ENCODE peak calls at places on chromosomes 13 and 19, in five cellular contexts. T, R, H, P and E are unnamed samples.

GRCh38 chr19:8113017-8113416 is 36.4 kb downstream of the FBN3 start:
- DNase-seq in T (no peak), R (no peak), H (no peak), P (no peak), E (no peak)

GRCh38 chr19:39470724-39471339 is 9.8 kb upstream of the TIMM50 start:
- DNase-seq in T (no peak), R (peak; percentile 11), H (no peak), P (no peak), E (no peak)

GRCh38 chr19:16536130-16536529 is 6.1 kb downstream of the CHERP start:
- DNase-seq in T (no peak), R (no peak), H (no peak), P (no peak), E (no peak)

GRCh38 chr19:45179063-45179847 is 671 bp downstream of the BLOC1S3 start:
- DNase-seq in T (peak; percentile 61), R (peak; percentile 35), H (peak; percentile 33), P (peak; percentile 66), E (no peak)

GRCh38 chr19:48450863-48451262 is 4.5 kb upstream of the KCNJ14 start:
- DNase-seq in T (no peak), R (no peak), H (no peak), P (no peak), E (no peak)

GRCh38 chr13:23740002-23740401 is 149.2 kb downstream of the MIPEP start:
- DNase-seq in T (no peak), R (no peak), H (no peak), P (no peak), E (no peak)

GRCh38 chr13:84121456-84121855 is 239.2 kb upstream of the SLITRK1 start:
- DNase-seq in T (no peak), R (no peak), H (peak; percentile 21), P (no peak), E (no peak)

GRCh38 chr19:29485293-29485692 is 40.5 kb upstream of the VSTM2B start:
- DNase-seq in T (no peak), R (no peak), H (no peak), P (no peak), E (no peak)

GRCh38 chr19:7928741-7929701 is 3.1 kb upstream of the CTXN1 start:
- DNase-seq in T (peak; percentile 64), R (peak; percentile 92), H (peak; percentile 92), P (peak; percentile 55), E (peak; percentile 90)

GRCh38 chr13:70173236-70173959 is 65.1 kb upstream of the KLHL1 start:
- DNase-seq in T (no peak), R (no peak), H (no peak), P (no peak), E (no peak)

GRCh38 chr13:26855071-26855470 is 94.5 kb upstream of the GPR12 start:
- DNase-seq in T (no peak), R (no peak), H (no peak), P (no peak), E (no peak)

GRCh38 chr19:45878043-45878794 is 7.7 kb downstream of the IRF2BP1 start:
- DNase-seq in T (no peak), R (no peak), H (no peak), P (peak; percentile 95), E (no peak)

GRCh38 chr13:20772401-20773131 is 1.2 kb downstream of the EEF1AKMT1 start:
- DNase-seq in T (no peak), R (no peak), H (peak; percentile 13), P (no peak), E (no peak)

GRCh38 chr19:5743640-5744039 is 23.2 kb downstream of the CATSPERD start:
- DNase-seq in T (no peak), R (no peak), H (no peak), P (no peak), E (no peak)

GRCh38 chr19:58396691-58397532 is 1.5 kb downstream of the RNF225 start:
- DNase-seq in T (no peak), R (no peak), H (no peak), P (no peak), E (no peak)

GRCh38 chr13:37878496-37878895 is 8.9 kb upstream of the TRPC4 start:
- DNase-seq in T (no peak), R (peak; percentile 39), H (peak; percentile 25), P (no peak), E (no peak)

GRCh38 chr13:83503424-83503823 is 378.9 kb downstream of the SLITRK1 start:
- DNase-seq in T (no peak), R (peak; percentile 25), H (peak; percentile 47), P (no peak), E (no peak)

GRCh38 chr19:47813304-47813994 is 8.3 kb upstream of the CRX start:
- DNase-seq in T (peak; percentile 73), R (peak; percentile 56), H (peak; percentile 50), P (peak; percentile 78), E (no peak)

GRCh38 chr13:93248627-93249047 is 22.0 kb downstream of the GPC6 start:
- DNase-seq in T (no peak), R (no peak), H (peak; percentile 56), P (peak; percentile 89), E (no peak)

GRCh38 chr13:101785858-101786257 is 333.4 kb downstream of the ITGBL1 start:
- DNase-seq in T (no peak), R (peak; percentile 27), H (peak; percentile 3), P (peak; percentile 69), E (no peak)

GRCh38 chr19:58154287-58154678 is 3.7 kb upstream of the ZNF329 start:
- DNase-seq in T (peak; percentile 42), R (peak; percentile 67), H (peak; percentile 57), P (peak; percentile 75), E (no peak)

GRCh38 chr19:19539738-19540703 is 2.0 kb downstream of the CILP2 start:
- DNase-seq in T (peak; percentile 67), R (peak; percentile 50), H (peak; percentile 61), P (peak; percentile 63), E (no peak)

GRCh38 chr19:1469200-1469935 is 9.6 kb downstream of the C19orf25 start:
- DNase-seq in T (peak; percentile 14), R (no peak), H (no peak), P (no peak), E (no peak)

GRCh38 chr19:42426643-42427042 is 545 bp downstream of the LIPE start:
- DNase-seq in T (no peak), R (no peak), H (no peak), P (no peak), E (no peak)

GRCh38 chr19:55777528-55777927 is 8.6 kb downstream of the RFPL4AL1 start:
- DNase-seq in T (no peak), R (no peak), H (no peak), P (no peak), E (no peak)

GRCh38 chr13:67048084-67048792 is 181.9 kb downstream of the PCDH9 start:
- DNase-seq in T (no peak), R (peak; percentile 84), H (peak; percentile 96), P (no peak), E (no peak)

GRCh38 chr19:2650515-2650914 is 52.0 kb downstream of the GNG7 start:
- DNase-seq in T (no peak), R (no peak), H (no peak), P (no peak), E (no peak)

GRCh38 chr19:1000095-1000494 is at the start of gene GRIN3B:
- DNase-seq in T (peak; percentile 66), R (peak; percentile 52), H (peak; percentile 51), P (no peak), E (no peak)

GRCh38 chr19:46404884-46405658 is 8.3 kb downstream of the CCDC8 start:
- DNase-seq in T (no peak), R (no peak), H (peak; percentile 63), P (no peak), E (no peak)

GRCh38 chr19:18281082-18282020 is at the start of gene JUND:
- DNase-seq in T (peak; percentile 98), R (peak; percentile 98), H (peak; percentile 99), P (peak; percentile 98), E (peak; percentile 99)
- TF ChIP-seq CTCF in T (no peak), R (no peak), H (no peak), P (no peak), E (peak; percentile 27)

GRCh38 chr13:39273953-39274352 is 235.7 kb downstream of the NHLRC3 start:
- DNase-seq in T (no peak), R (peak; percentile 14), H (peak; percentile 40), P (no peak), E (no peak)
- TF ChIP-seq CTCF in T (no peak), R (no peak), H (no peak), P (peak; percentile 26), E (peak; percentile 30)

GRCh38 chr13:44649118-44649455 is 73.0 kb upstream of the TSC22D1 start:
- DNase-seq in T (no peak), R (no peak), H (no peak), P (no peak), E (no peak)

GRCh38 chr13:44651209-44651608 is 75.1 kb upstream of the TSC22D1 start:
- DNase-seq in T (no peak), R (peak; percentile 13), H (no peak), P (no peak), E (no peak)

GRCh38 chr13:44648392-44649117 is 72.4 kb upstream of the TSC22D1 start:
- DNase-seq in T (no peak), R (peak; percentile 55), H (peak; percentile 31), P (no peak), E (no peak)

GRCh38 chr13:44649834-44650233 is 73.7 kb upstream of the TSC22D1 start:
- DNase-seq in T (no peak), R (no peak), H (no peak), P (no peak), E (no peak)

GRCh38 chr13:44646044-44646443 is 69.9 kb upstream of the TSC22D1 start:
- DNase-seq in T (no peak), R (no peak), H (no peak), P (no peak), E (no peak)
- TF ChIP-seq CTCF in T (no peak), R (no peak), H (no peak), P (no peak), E (no peak)

DNA sequence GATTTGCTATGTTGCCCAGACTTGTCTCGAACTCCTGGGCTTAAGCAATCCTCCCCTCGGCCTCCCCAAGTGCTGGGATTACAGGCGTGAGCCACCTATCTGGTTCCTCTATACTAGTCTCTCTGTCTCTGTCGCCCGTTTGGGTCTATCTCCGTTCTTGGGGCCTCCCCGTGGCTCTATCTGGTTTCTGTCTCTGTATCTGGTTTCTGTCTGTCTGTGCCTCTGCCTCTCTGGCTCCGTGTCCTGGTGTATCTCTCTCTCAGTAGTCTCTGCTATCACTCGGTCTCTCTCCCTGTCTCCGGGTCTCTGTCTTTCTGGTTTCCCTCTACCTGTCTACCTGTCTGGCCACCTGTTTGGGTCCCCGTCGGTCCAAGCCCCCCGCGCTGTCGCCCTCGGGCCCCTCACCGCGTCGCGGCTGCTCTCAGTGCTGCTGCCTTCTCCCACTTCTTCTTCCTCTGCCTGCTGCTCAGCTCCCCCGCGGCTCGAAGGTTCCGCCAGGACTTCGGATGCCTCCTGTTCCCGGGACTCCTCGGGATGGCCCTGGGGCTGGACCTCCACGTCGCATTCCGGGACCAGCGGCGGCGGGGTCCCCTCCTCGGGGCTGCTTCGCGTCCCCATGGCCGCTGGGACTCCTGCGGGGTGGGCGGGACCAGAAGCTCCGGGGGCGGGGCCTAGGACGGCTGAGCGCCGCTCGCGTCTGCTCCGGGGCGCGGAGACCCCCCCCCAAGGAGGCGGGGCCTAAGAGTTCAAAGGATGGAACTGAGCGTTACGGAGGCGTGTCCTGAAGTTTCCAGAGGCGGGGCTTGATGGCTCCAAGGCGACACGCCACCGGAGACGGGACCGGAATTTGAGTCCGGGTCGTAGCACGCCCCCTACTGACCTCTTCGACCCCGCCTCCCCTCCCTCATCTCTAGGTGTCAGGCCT is 783 bp downstream of the PHLDB3 start:
- DNase-seq in T (peak; percentile 97), R (peak; percentile 90), H (peak; percentile 86), P (peak; percentile 99), E (peak; percentile 90)
- TF ChIP-seq CTCF in T (no peak), R (no peak), H (no peak), P (peak; percentile 19), E (no peak)

GRCh38 chr19:53912653-53913052 is 3.6 kb downstream of the CACNG7 start:
- DNase-seq in T (no peak), R (no peak), H (no peak), P (no peak), E (no peak)
- TF ChIP-seq CTCF in T (no peak), R (peak; percentile 32), H (peak; percentile 30), P (no peak), E (no peak)

GRCh38 chr19:36115453-36116343 is at the start of gene TBCB:
- DNase-seq in T (peak; percentile 86), R (peak; percentile 39), H (peak; percentile 25), P (peak; percentile 84), E (peak; percentile 19)
- TF ChIP-seq CTCF in T (no peak), R (no peak), H (no peak), P (no peak), E (no peak)